ENCODE peak calls at places on chromosome 5, in four cellular contexts. P, A, K and S are unnamed samples.

GRCh38 chr5:126777257-126777973 is 479 bp downstream of the LMNB1 start:
- DNase-seq in P (peak), A (peak), K (no peak), S (peak)

GRCh38 chr5:98513378-98513777 is 260.1 kb upstream of the RGMB start:
- DNase-seq in P (no peak), A (no peak), K (no peak), S (peak)

GRCh38 chr5:16784843-16785791 is 151.0 kb downstream of the MYO10 start:
- DNase-seq in P (peak), A (peak), K (no peak), S (no peak)

GRCh38 chr5:38453506-38453905 is 102.9 kb downstream of the LIFR start:
- DNase-seq in P (peak), A (peak), K (no peak), S (no peak)

GRCh38 chr5:75054110-75054930 is 2.0 kb upstream of the GCNT4 start:
- DNase-seq in P (peak), A (peak), K (peak), S (peak)

GRCh38 chr5:161847896-161848510 is at the start of gene GABRA1:
- DNase-seq in P (no peak), A (no peak), K (peak), S (peak)

GRCh38 chr5:167816354-167816753 is 475.1 kb upstream of the WWC1 start:
- DNase-seq in P (no peak), A (no peak), K (no peak), S (no peak)

GRCh38 chr5:83044941-83045340 is 32.3 kb downstream of the TMEM167A start:
- DNase-seq in P (no peak), A (no peak), K (no peak), S (no peak)

GRCh38 chr5:5658226-5658625 is 235.7 kb downstream of the ICE1 start:
- DNase-seq in P (no peak), A (no peak), K (no peak), S (no peak)

GRCh38 chr5:620152-620551 is 8.0 kb downstream of the CEP72 start:
- DNase-seq in P (no peak), A (no peak), K (no peak), S (no peak)